ENCODE peak calls at places on chromosomes 12 and 14, in five cellular contexts. P, Y, J, Q and F are unnamed samples.

GRCh38 chr14:66624319-66624937 is 116.5 kb downstream of the GPHN start:
- DNase-seq in Q (peak), Y (peak), P (peak), J (peak), F (peak)

GRCh38 chr12:106070611-106071010 is 68.1 kb downstream of the NUAK1 start:
- DNase-seq in J (no peak), Q (no peak), P (no peak), Y (no peak), F (no peak)

GRCh38 chr12:321606-322326 is 59.1 kb upstream of the SLC6A13 start:
- DNase-seq in J (no peak), Q (peak), P (peak), Y (no peak), F (no peak)

GRCh38 chr12:111444706-111445310 is 39.1 kb downstream of the SH2B3 start:
- DNase-seq in J (peak), Y (no peak), Q (peak), P (peak), F (no peak)

GRCh38 chr12:49825971-49826421 is 2.2 kb downstream of the NCKAP5L start:
- DNase-seq in J (no peak), Q (no peak), P (no peak), Y (no peak), F (no peak)

GRCh38 chr12:117832459-117833457 is 136.0 kb downstream of the KSR2 start:
- DNase-seq in Y (no peak), J (no peak), P (no peak), Q (no peak), F (no peak)

GRCh38 chr12:92134638-92135274 is 10.9 kb downstream of the BTG1 start:
- DNase-seq in P (no peak), Q (no peak), J (no peak), Y (no peak), F (no peak)

GRCh38 chr14:75705014-75705413 is 44.0 kb downstream of the TTLL5 start:
- DNase-seq in P (no peak), J (no peak), Q (no peak), Y (no peak), F (no peak)

GRCh38 chr14:47259796-47260195 is 415.6 kb downstream of the MDGA2 start:
- DNase-seq in P (no peak), Y (no peak), Q (no peak), J (no peak), F (no peak)

GRCh38 chr12:101527682-101528081 is 52.5 kb downstream of the SPIC start:
- DNase-seq in Y (no peak), P (peak), J (peak), Q (no peak), F (no peak)

GRCh38 chr12:95177201-95177768 is 40.0 kb downstream of the FGD6 start:
- DNase-seq in Y (no peak), P (no peak), J (no peak), Q (no peak), F (no peak)

GRCh38 chr12:10959777-10960176 is 20.7 kb upstream of the TAS2R14 start:
- DNase-seq in Q (no peak), J (no peak), P (no peak), Y (no peak), F (no peak)

GRCh38 chr14:24866067-24866466 is 183.9 kb downstream of the STXBP6 start:
- DNase-seq in J (no peak), P (no peak), Q (no peak), Y (no peak), F (no peak)

GRCh38 chr14:100020623-100021022 is 44.6 kb upstream of the EVL start:
- DNase-seq in P (no peak), Q (no peak), Y (no peak), J (no peak), F (no peak)

GRCh38 chr12:80400591-80400991 is 43.4 kb upstream of the PTPRQ start:
- DNase-seq in Q (no peak), Y (peak), J (no peak), P (no peak), F (no peak)

GRCh38 chr14:35533357-35534129 is 421 bp upstream of the INSM2 start:
- DNase-seq in P (peak), Q (peak), J (peak), Y (peak), F (no peak)

GRCh38 chr14:85701763-85702162 is 171.8 kb downstream of the FLRT2 start:
- DNase-seq in P (no peak), Q (peak), Y (no peak), J (no peak), F (no peak)

GRCh38 chr14:93003945-93004698 is 81.2 kb downstream of the CHGA start:
- DNase-seq in Q (no peak), J (no peak), P (no peak), Y (no peak), F (no peak)

GRCh38 chr14:93005838-93006237 is 82.9 kb downstream of the CHGA start:
- DNase-seq in Q (no peak), P (no peak), Y (no peak), J (no peak), F (no peak)

GRCh38 chr14:93004699-93005082 is 81.7 kb downstream of the CHGA start:
- DNase-seq in Q (no peak), J (no peak), Y (no peak), P (no peak), F (no peak)

GRCh38 chr14:93006484-93007128 is 83.7 kb downstream of the CHGA start:
- DNase-seq in J (no peak), Q (no peak), Y (no peak), P (no peak), F (no peak)

GRCh38 chr14:93005135-93005813 is 82.3 kb downstream of the CHGA start:
- DNase-seq in Q (no peak), Y (no peak), P (no peak), J (no peak), F (no peak)
- H3K27ac ChIP-seq in Q (no peak), Y (no peak), P (no peak), J (peak), F (no peak)

GRCh38 chr12:64688715-64689114 is 70.5 kb downstream of the GNS start:
- DNase-seq in Y (no peak), P (no peak), J (no peak), Q (no peak), F (no peak)
- H3K27ac ChIP-seq in Y (no peak), P (peak), J (peak), Q (no peak), F (no peak)

DNA sequence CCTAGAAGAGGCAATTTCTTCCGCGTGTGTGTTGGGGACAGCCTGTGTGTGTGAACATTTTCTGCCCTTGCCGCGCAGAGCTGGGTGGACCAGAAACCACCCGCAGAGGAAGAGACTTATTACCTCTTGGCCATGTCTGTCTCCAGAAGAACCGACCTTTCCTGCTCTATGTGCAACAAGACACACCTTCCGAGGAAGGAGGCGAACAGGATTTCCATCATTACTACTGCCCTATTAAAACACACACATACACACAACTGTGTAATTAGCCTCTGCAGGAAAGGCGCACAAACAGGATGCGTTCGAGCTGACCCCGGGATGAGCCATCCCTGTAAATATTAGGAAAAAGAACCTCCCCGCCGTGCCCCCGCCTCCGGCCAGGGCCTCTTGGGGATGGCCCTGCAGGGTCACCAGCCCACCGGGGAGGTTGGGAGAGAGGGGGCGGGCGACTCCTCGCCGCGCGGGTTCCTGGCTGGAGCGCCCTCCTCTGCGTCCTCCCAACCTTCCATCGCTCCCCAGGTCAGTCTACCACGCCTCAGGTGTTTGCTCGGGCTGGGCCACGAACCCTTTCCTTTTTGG is 484 bp upstream of the PRKCH start:
- DNase-seq in Q (peak), Y (no peak), P (no peak), J (no peak), F (no peak)
- H3K27ac ChIP-seq in Q (peak), Y (peak), P (no peak), J (peak), F (no peak)

GRCh38 chr14:54570651-54571415 is 3.9 kb downstream of the SAMD4A start:
- DNase-seq in Y (no peak), P (no peak), J (no peak), Q (no peak), F (no peak)
- H3K27ac ChIP-seq in Y (no peak), P (peak), J (peak), Q (no peak), F (no peak)

DNA sequence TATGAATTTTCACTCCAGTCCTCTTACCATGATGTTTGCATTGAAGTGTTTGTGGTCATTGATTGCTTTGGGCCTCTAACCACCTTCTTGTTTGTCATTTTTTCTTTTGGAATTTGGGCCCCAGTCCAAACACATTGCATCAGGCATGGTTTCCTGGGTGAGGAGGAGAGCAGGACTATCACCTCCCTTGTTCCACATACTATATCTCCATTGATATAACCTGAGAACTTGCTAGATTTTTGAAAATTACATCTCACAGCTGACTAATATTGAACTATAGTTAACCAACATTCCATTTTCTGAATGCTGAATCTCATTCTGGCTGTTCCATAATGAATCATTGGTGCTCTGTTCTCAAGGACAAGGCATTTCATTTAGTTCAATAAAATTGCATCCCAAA is 329.2 kb downstream of the ZFP36L1 start:
- DNase-seq in Q (no peak), J (no peak), Y (no peak), P (no peak), F (no peak)
- H3K27ac ChIP-seq in Q (no peak), J (no peak), Y (no peak), P (no peak), F (no peak)

GRCh38 chr12:113235976-113236375 is 14.7 kb downstream of the TPCN1 start:
- DNase-seq in P (no peak), J (no peak), Q (no peak), Y (no peak), F (no peak)
- H3K27ac ChIP-seq in P (no peak), J (peak), Q (no peak), Y (no peak), F (no peak)